ENCODE peak calls at places on chromosomes 6 and 20, in nine cellular contexts. Y is WTC11, N is fibroblast of lung, H is transverse colon, J is dorsolateral prefrontal cortex, E is pancreas, I is esophagus muscularis mucosa, D is tibial artery, K is thyroid gland. M is an unnamed sample.

GRCh38 chr20:18090044-18090443 is 32.3 kb upstream of the OVOL2 start:
- DNase-seq in I (no peak), J (no peak), Y (no peak), H (no peak), D (no peak), N (no peak), E (no peak), K (no peak), M (no peak)

GRCh38 chr6:33683051-33683571 is 28.4 kb downstream of the UQCC2 start:
- DNase-seq in K (no peak), I (no peak), E (no peak), N (no peak), J (peak; percentile 83), H (no peak), D (no peak), Y (no peak), M (no peak)

GRCh38 chr20:58555078-58555765 is 40.0 kb upstream of the APCDD1L start:
- DNase-seq in J (peak; percentile 21), D (no peak), Y (no peak), E (no peak), N (peak; percentile 74), H (no peak), K (no peak), I (no peak), M (no peak)

GRCh38 chr6:33008944-33009861 is at the start of gene HLA-DOA:
- DNase-seq in E (no peak), D (no peak), Y (peak; percentile 78), K (no peak), N (peak; percentile 8), H (no peak), J (no peak), I (no peak), M (no peak)

GRCh38 chr6:152993431-152993830 is 9.1 kb downstream of the MTRF1L start:
- DNase-seq in N (no peak), H (no peak), K (no peak), D (no peak), I (no peak), Y (no peak), J (no peak), E (no peak), M (no peak)

GRCh38 chr6:106520711-106521367 is 108.5 kb downstream of the RTN4IP1 start:
- DNase-seq in N (no peak), E (no peak), H (peak; percentile 61), K (no peak), J (no peak), D (no peak), I (no peak), Y (no peak), M (peak; percentile 78)

GRCh38 chr6:79913369-79913768 is 34.0 kb downstream of the ELOVL4 start:
- DNase-seq in N (no peak), E (no peak), I (no peak), K (no peak), J (no peak), H (peak; percentile 15), D (no peak), Y (no peak), M (no peak)

GRCh38 chr6:42727084-42727601 is 4.7 kb upstream of the PRPH2 start:
- DNase-seq in I (no peak), H (no peak), N (peak; percentile 47), K (no peak), D (no peak), Y (peak; percentile 18), J (peak; percentile 32), E (no peak), M (peak; percentile 51)

GRCh38 chr20:37902504-37903313 is at the start of gene VSTM2L:
- DNase-seq in H (peak; percentile 22), I (no peak), N (peak; percentile 72), K (peak; percentile 25), D (no peak), Y (peak; percentile 55), E (no peak), J (peak; percentile 46), M (no peak)

GRCh38 chr20:37901280-37901666 is 1.7 kb upstream of the VSTM2L start:
- DNase-seq in E (no peak), D (no peak), I (no peak), K (no peak), Y (peak; percentile 69), N (no peak), J (no peak), H (no peak), M (no peak)

GRCh38 chr20:37904008-37904675 is 1.2 kb downstream of the VSTM2L start:
- DNase-seq in K (no peak), D (no peak), N (no peak), J (no peak), H (no peak), E (no peak), I (no peak), Y (no peak), M (no peak)

GRCh38 chr20:37903317-37904007 is 535 bp downstream of the VSTM2L start:
- DNase-seq in Y (peak; percentile 39), K (no peak), H (no peak), N (no peak), D (no peak), J (no peak), E (no peak), I (no peak), M (no peak)

DNA sequence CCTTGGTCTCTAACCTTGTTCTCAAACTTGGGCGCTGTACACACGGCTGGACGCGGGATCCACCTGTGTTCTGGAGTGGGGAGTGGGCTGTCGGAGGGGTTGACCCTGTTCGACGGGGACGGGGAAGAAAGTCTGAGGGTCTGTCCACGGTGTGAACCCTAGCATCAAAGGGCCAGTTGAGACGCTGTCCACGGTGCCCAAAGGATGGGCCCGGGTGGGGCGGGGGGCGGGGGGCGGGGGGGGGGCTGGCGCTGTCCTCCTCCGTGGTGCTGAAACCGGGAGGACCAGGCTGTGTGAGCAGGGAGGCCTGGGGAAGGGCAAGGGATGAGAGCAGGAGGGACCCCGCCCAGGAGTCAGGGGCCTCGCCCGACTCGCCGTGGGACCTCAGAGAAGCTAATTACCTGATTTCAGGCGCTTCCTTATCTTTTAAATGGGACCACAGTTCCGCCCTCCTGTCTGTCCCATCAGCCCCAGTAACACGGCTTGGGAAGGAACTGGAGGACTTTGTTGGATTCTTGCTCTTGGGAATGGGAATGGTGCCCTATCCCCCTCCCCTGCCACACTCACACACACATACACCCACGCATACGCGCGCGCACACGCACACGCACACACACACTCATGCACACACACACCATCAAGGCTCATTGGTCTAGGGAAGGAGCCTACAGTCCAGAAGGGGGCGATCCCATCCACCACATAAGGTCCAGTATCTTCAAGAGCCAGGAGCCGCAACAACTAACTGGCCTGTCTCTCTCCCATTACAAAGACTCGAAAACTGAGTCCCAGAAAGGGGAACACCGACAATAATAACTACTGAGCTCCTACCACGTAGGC is 1.0 kb upstream of the VSTM2L start:
- DNase-seq in Y (peak; percentile 49), N (peak; percentile 81), D (no peak), H (no peak), J (peak; percentile 42), I (no peak), E (no peak), K (peak; percentile 39), M (no peak)
- TF ChIP-seq CTCF in Y (peak; percentile 29), N (peak; percentile 57), D (peak; percentile 37), H (peak; percentile 26), J (peak; percentile 39), I (peak; percentile 36), E (no peak), K (peak; percentile 28), M (no peak)

GRCh38 chr6:111843347-111844147 is 29.7 kb downstream of the FYN start:
- DNase-seq in Y (no peak), J (no peak), D (no peak), H (peak; percentile 35), K (no peak), E (no peak), N (no peak), I (peak; percentile 50), M (no peak)

GRCh38 chr6:111845441-111845871 is 27.8 kb downstream of the FYN start:
- DNase-seq in D (no peak), H (no peak), K (no peak), I (peak; percentile 55), N (no peak), Y (no peak), E (no peak), J (no peak), M (peak; percentile 59)

GRCh38 chr6:111844376-111844775 is 28.9 kb downstream of the FYN start:
- DNase-seq in D (no peak), E (no peak), I (peak; percentile 47), Y (no peak), K (no peak), H (no peak), J (no peak), N (no peak), M (no peak)

GRCh38 chr6:111846061-111846460 is 27.2 kb downstream of the FYN start:
- DNase-seq in N (no peak), D (no peak), I (no peak), Y (no peak), K (no peak), H (no peak), J (no peak), E (no peak), M (no peak)

GRCh38 chr6:111844921-111845320 is 28.3 kb downstream of the FYN start:
- DNase-seq in Y (peak; percentile 56), I (peak; percentile 50), E (no peak), K (no peak), N (no peak), D (no peak), H (no peak), J (no peak), M (no peak)
- TF ChIP-seq CTCF in Y (no peak), I (no peak), E (no peak), K (no peak), N (no peak), D (no peak), H (no peak), J (no peak), M (no peak)

GRCh38 chr6:149831380-149831820 is 32.8 kb downstream of the LRP11 start:
- DNase-seq in D (no peak), J (peak; percentile 46), K (no peak), H (no peak), E (no peak), Y (no peak), N (no peak), I (no peak), M (no peak)
- TF ChIP-seq CTCF in D (no peak), J (peak; percentile 19), K (no peak), H (no peak), E (no peak), Y (no peak), N (no peak), I (no peak), M (no peak)

GRCh38 chr20:46307999-46308257 is 370 bp downstream of the CDH22 start:
- DNase-seq in D (no peak), H (no peak), N (no peak), Y (no peak), J (no peak), E (no peak), K (no peak), I (no peak), M (no peak)

GRCh38 chr20:46306743-46307138 is 1.6 kb downstream of the CDH22 start:
- DNase-seq in E (no peak), D (no peak), Y (no peak), I (no peak), H (no peak), N (no peak), K (no peak), J (no peak), M (no peak)

GRCh38 chr20:46305973-46306360 is 2.3 kb downstream of the CDH22 start:
- DNase-seq in N (no peak), J (no peak), H (no peak), D (no peak), I (no peak), E (no peak), Y (no peak), K (no peak), M (no peak)

GRCh38 chr20:46308258-46309157 is at the start of gene CDH22:
- DNase-seq in E (no peak), Y (peak; percentile 66), N (peak; percentile 19), K (peak; percentile 37), J (peak; percentile 68), H (no peak), D (no peak), I (no peak), M (peak; percentile 60)

GRCh38 chr20:46307139-46307998 is 929 bp downstream of the CDH22 start:
- DNase-seq in D (no peak), H (peak; percentile 50), K (peak; percentile 58), N (peak; percentile 50), I (no peak), E (peak; percentile 68), Y (peak; percentile 82), J (peak; percentile 49), M (peak; percentile 62)
- TF ChIP-seq CTCF in D (peak; percentile 45), H (peak; percentile 60), K (peak; percentile 69), N (peak; percentile 58), I (peak; percentile 58), E (peak; percentile 78), Y (peak; percentile 87), J (peak; percentile 78), M (peak; percentile 92)

M was measured in CD14-positive monocyte.